ENCODE peak calls at places on chromosomes 6 and 20, in six cellular contexts. One of them, this sample, is unnamed.

GRCh38 chr6:23980965-23981364 is 145.1 kb upstream of the NRSN1 start:
- DNase-seq in upper lobe of right lung: no peak
- DNase-seq in chondrocyte: no peak
- DNase-seq in vagina: no peak
- DNase-seq in DND-41: no peak
- DNase-seq in IMR-90: no peak
- DNase-seq in this sample: no peak

GRCh38 chr6:116572162-116572561 is 858 bp downstream of the RWDD1 start:
- DNase-seq in upper lobe of right lung: no peak
- DNase-seq in chondrocyte: no peak
- DNase-seq in vagina: no peak
- DNase-seq in DND-41: peak
- DNase-seq in IMR-90: peak
- DNase-seq in this sample: no peak

GRCh38 chr6:85078071-85078470 is 313.7 kb upstream of the TBX18 start:
- DNase-seq in upper lobe of right lung: no peak
- DNase-seq in chondrocyte: no peak
- DNase-seq in vagina: no peak
- DNase-seq in DND-41: no peak
- DNase-seq in IMR-90: peak
- DNase-seq in this sample: no peak

GRCh38 chr6:32954983-32955802 is 2.3 kb upstream of the HLA-DMA start:
- DNase-seq in upper lobe of right lung: no peak
- DNase-seq in chondrocyte: no peak
- DNase-seq in vagina: no peak
- DNase-seq in DND-41: peak
- DNase-seq in IMR-90: peak
- DNase-seq in this sample: no peak

GRCh38 chr6:98992494-98992893 is 44.7 kb upstream of the FBXL4 start:
- DNase-seq in upper lobe of right lung: no peak
- DNase-seq in chondrocyte: no peak
- DNase-seq in vagina: no peak
- DNase-seq in DND-41: no peak
- DNase-seq in IMR-90: no peak
- DNase-seq in this sample: no peak

GRCh38 chr20:15930324-15931305 is 642.6 kb downstream of the KIF16B start:
- DNase-seq in upper lobe of right lung: no peak
- DNase-seq in chondrocyte: no peak
- DNase-seq in vagina: no peak
- DNase-seq in DND-41: no peak
- DNase-seq in IMR-90: peak
- DNase-seq in this sample: no peak

GRCh38 chr20:3461191-3461874 is 9.5 kb upstream of the ATRN start:
- DNase-seq in upper lobe of right lung: no peak
- DNase-seq in chondrocyte: no peak
- DNase-seq in vagina: no peak
- DNase-seq in DND-41: no peak
- DNase-seq in IMR-90: peak
- DNase-seq in this sample: no peak

GRCh38 chr6:165833355-165833754 is 170.3 kb upstream of the PDE10A start:
- DNase-seq in upper lobe of right lung: no peak
- DNase-seq in chondrocyte: no peak
- DNase-seq in vagina: no peak
- DNase-seq in DND-41: no peak
- DNase-seq in IMR-90: no peak
- DNase-seq in this sample: no peak

GRCh38 chr6:42460892-42461291 is 9.2 kb upstream of the TRERF1 start:
- DNase-seq in upper lobe of right lung: no peak
- DNase-seq in chondrocyte: no peak
- DNase-seq in vagina: no peak
- DNase-seq in DND-41: no peak
- DNase-seq in IMR-90: peak
- DNase-seq in this sample: no peak

GRCh38 chr6:145071836-145072235 is 663.5 kb downstream of the EPM2A start:
- DNase-seq in upper lobe of right lung: no peak
- DNase-seq in chondrocyte: no peak
- DNase-seq in vagina: no peak
- DNase-seq in DND-41: no peak
- DNase-seq in IMR-90: peak
- DNase-seq in this sample: no peak

GRCh38 chr20:1474817-1475603 is 8.4 kb upstream of the NSFL1C start:
- DNase-seq in upper lobe of right lung: no peak
- DNase-seq in chondrocyte: no peak
- DNase-seq in vagina: no peak
- DNase-seq in DND-41: no peak
- DNase-seq in IMR-90: no peak
- DNase-seq in this sample: no peak
- TF ChIP-seq CTCF in upper lobe of right lung: no peak
- TF ChIP-seq CTCF in chondrocyte: no peak
- TF ChIP-seq CTCF in vagina: no peak
- TF ChIP-seq CTCF in DND-41: peak
- TF ChIP-seq CTCF in IMR-90: peak
- TF ChIP-seq CTCF in this sample: no peak

GRCh38 chr6:1624848-1625341 is 15.2 kb downstream of the FOXC1 start:
- DNase-seq in upper lobe of right lung: no peak
- DNase-seq in chondrocyte: no peak
- DNase-seq in vagina: no peak
- DNase-seq in DND-41: no peak
- DNase-seq in IMR-90: peak
- DNase-seq in this sample: no peak
- TF ChIP-seq CTCF in upper lobe of right lung: no peak
- TF ChIP-seq CTCF in chondrocyte: no peak
- TF ChIP-seq CTCF in vagina: no peak
- TF ChIP-seq CTCF in DND-41: no peak
- TF ChIP-seq CTCF in IMR-90: no peak
- TF ChIP-seq CTCF in this sample: no peak

GRCh38 chr6:87504440-87504839 is 31.7 kb downstream of the SLC35A1 start:
- DNase-seq in upper lobe of right lung: no peak
- DNase-seq in chondrocyte: no peak
- DNase-seq in vagina: no peak
- DNase-seq in DND-41: no peak
- DNase-seq in IMR-90: peak
- DNase-seq in this sample: no peak
- TF ChIP-seq CTCF in upper lobe of right lung: no peak
- TF ChIP-seq CTCF in chondrocyte: no peak
- TF ChIP-seq CTCF in vagina: no peak
- TF ChIP-seq CTCF in DND-41: no peak
- TF ChIP-seq CTCF in IMR-90: no peak
- TF ChIP-seq CTCF in this sample: no peak

DNA sequence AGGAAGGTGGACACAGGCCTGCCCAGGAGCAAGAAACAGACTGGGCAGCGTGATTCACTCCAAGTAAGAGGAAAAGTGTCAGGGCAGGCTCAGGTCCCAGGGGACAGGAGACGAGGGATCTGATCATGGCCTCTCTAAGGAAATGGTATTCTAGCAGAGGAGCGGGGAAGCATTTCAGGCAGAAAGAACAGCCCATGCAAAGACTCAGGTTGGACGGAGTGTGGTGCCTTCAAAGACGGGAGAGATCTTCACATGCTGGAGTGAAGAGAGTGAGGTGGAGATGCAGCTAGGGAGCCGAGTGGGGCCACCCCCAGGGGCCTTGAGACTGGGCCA is 161.1 kb downstream of the SYCP2 start:
- DNase-seq in upper lobe of right lung: no peak
- DNase-seq in chondrocyte: no peak
- DNase-seq in vagina: no peak
- DNase-seq in DND-41: no peak
- DNase-seq in IMR-90: no peak
- DNase-seq in this sample: no peak
- TF ChIP-seq CTCF in upper lobe of right lung: no peak
- TF ChIP-seq CTCF in chondrocyte: no peak
- TF ChIP-seq CTCF in vagina: no peak
- TF ChIP-seq CTCF in DND-41: no peak
- TF ChIP-seq CTCF in IMR-90: no peak
- TF ChIP-seq CTCF in this sample: no peak

GRCh38 chr20:62566266-62566665 is 76.0 kb upstream of the SLCO4A1 start:
- DNase-seq in upper lobe of right lung: no peak
- DNase-seq in chondrocyte: no peak
- DNase-seq in vagina: no peak
- DNase-seq in DND-41: no peak
- DNase-seq in IMR-90: no peak
- DNase-seq in this sample: no peak
- TF ChIP-seq CTCF in upper lobe of right lung: no peak
- TF ChIP-seq CTCF in chondrocyte: no peak
- TF ChIP-seq CTCF in vagina: no peak
- TF ChIP-seq CTCF in DND-41: no peak
- TF ChIP-seq CTCF in IMR-90: no peak
- TF ChIP-seq CTCF in this sample: no peak

This sample was measured in CD4-positive, alpha-beta T cell.